ENCODE peak calls at places on chromosomes 1 and 21, in seven cellular contexts. V is sigmoid colon; T is vagina; S is CD4-positive, CD25-positive, alpha-beta regulatory T cell; G is SJSA1; B is ascending aorta; M is colonic mucosa. Q is an unnamed sample.
A peak's percentile ranks its signal among the peaks of the same experiment; 100 is the strongest.

GRCh38 chr1:203368624-203369451 is 17.9 kb upstream of the FMOD start:
- DNase-seq in G (no peak), B (no peak), T (peak; percentile 98), S (no peak), V (peak; percentile 94), M (peak; percentile 52), Q (peak; percentile 10)

GRCh38 chr1:186499571-186499970 is 38.7 kb upstream of the PDC start:
- DNase-seq in G (no peak), T (no peak), S (no peak), B (no peak), V (no peak), M (no peak), Q (no peak)

GRCh38 chr1:214295934-214296333 is 15.0 kb downstream of the SMYD2 start:
- DNase-seq in G (no peak), V (no peak), M (no peak), B (no peak), S (no peak), T (no peak), Q (no peak)

GRCh38 chr1:21503706-21504377 is 5.4 kb upstream of the ALPL start:
- DNase-seq in G (no peak), B (no peak), V (no peak), M (no peak), T (no peak), S (no peak), Q (no peak)

GRCh38 chr1:168907781-168908180 is 178.8 kb upstream of the DPT start:
- DNase-seq in G (no peak), V (no peak), B (no peak), S (no peak), T (no peak), M (no peak), Q (no peak)

GRCh38 chr1:189429610-189430009 is 1048.1 kb downstream of the BRINP3 start:
- DNase-seq in M (no peak), V (no peak), G (no peak), S (peak; percentile 7), B (no peak), T (no peak), Q (peak; percentile 18)

GRCh38 chr1:209742409-209743144 is 13.3 kb upstream of the TRAF3IP3 start:
- DNase-seq in T (no peak), S (no peak), M (no peak), V (no peak), G (no peak), B (no peak), Q (peak; percentile 29)

GRCh38 chr1:180881806-180882509 is 30.7 kb upstream of the KIAA1614 start:
- DNase-seq in M (no peak), T (no peak), S (peak; percentile 45), G (peak; percentile 57), V (no peak), B (no peak), Q (peak; percentile 29)

GRCh38 chr21:27423906-27424595 is 457.2 kb upstream of the ADAMTS5 start:
- DNase-seq in V (no peak), M (no peak), B (no peak), G (no peak), T (no peak), S (no peak), Q (peak; percentile 49)

GRCh38 chr1:236018885-236019453 is 45.9 kb downstream of the NID1 start:
- DNase-seq in G (no peak), S (no peak), V (peak; percentile 98), M (peak; percentile 48), T (peak; percentile 100), B (no peak), Q (no peak)

GRCh38 chr1:108962681-108963051 is 618 bp downstream of the CLCC1 start:
- DNase-seq in B (no peak), V (peak; percentile 70), S (peak; percentile 65), G (no peak), M (peak; percentile 59), T (no peak), Q (peak; percentile 65)

GRCh38 chr1:27517907-27518718 is 28.1 kb upstream of the WASF2 start:
- DNase-seq in S (no peak), M (peak; percentile 93), G (no peak), V (no peak), T (no peak), B (no peak), Q (peak; percentile 96)

GRCh38 chr1:166167395-166167922 is 658 bp upstream of the FAM78B start:
- DNase-seq in M (no peak), V (no peak), T (no peak), B (no peak), G (no peak), S (no peak), Q (peak; percentile 40)

GRCh38 chr1:230140221-230141001 is 73.4 kb downstream of the GALNT2 start:
- DNase-seq in M (peak; percentile 44), T (no peak), B (no peak), G (peak; percentile 51), V (peak; percentile 80), S (no peak), Q (peak; percentile 54)

GRCh38 chr1:206734499-206735142 is 36.0 kb upstream of the IL19 start:
- DNase-seq in B (no peak), G (no peak), S (peak; percentile 77), M (peak; percentile 75), T (no peak), V (peak; percentile 75), Q (peak; percentile 48)

GRCh38 chr1:109398343-109399225 is 866 bp upstream of the SORT1 start:
- DNase-seq in B (no peak), V (no peak), G (no peak), M (peak; percentile 23), T (no peak), S (no peak), Q (no peak)

GRCh38 chr1:214550339-214551051 is 907 bp downstream of the PTPN14 start:
- DNase-seq in V (no peak), T (no peak), G (peak; percentile 45), M (no peak), B (no peak), S (no peak), Q (no peak)

GRCh38 chr1:160167580-160167979 is 16.2 kb downstream of the ATP1A4 start:
- DNase-seq in B (no peak), T (no peak), V (no peak), M (no peak), G (no peak), S (no peak), Q (no peak)

GRCh38 chr1:110538921-110539320 is 19.9 kb upstream of the KCNA10 start:
- DNase-seq in G (no peak), M (no peak), B (no peak), S (no peak), T (no peak), V (no peak), Q (no peak)

GRCh38 chr1:190479028-190479427 is 1.4 kb upstream of the BRINP3 start:
- DNase-seq in M (peak; percentile 58), G (no peak), B (no peak), S (no peak), T (no peak), V (no peak), Q (peak; percentile 63)

GRCh38 chr1:150115121-150115520 is 34.6 kb upstream of the PLEKHO1 start:
- DNase-seq in B (no peak), V (no peak), M (no peak), S (no peak), G (no peak), T (no peak), Q (no peak)

GRCh38 chr1:19921310-19921709 is 2.1 kb downstream of the PLA2G2E start:
- DNase-seq in S (no peak), G (no peak), V (no peak), T (no peak), M (peak; percentile 79), B (no peak), Q (peak; percentile 85)

GRCh38 chr1:56709269-56709880 is 64.3 kb downstream of the PRKAA2 start:
- DNase-seq in V (no peak), M (no peak), G (peak; percentile 50), T (no peak), S (peak; percentile 49), B (no peak), Q (peak; percentile 46)

GRCh38 chr1:237250055-237250454 is 208.1 kb downstream of the RYR2 start:
- DNase-seq in T (no peak), V (no peak), G (no peak), B (no peak), M (no peak), S (no peak), Q (no peak)

GRCh38 chr1:154682252-154682651 is 74.3 kb upstream of the ADAR start:
- DNase-seq in B (no peak), M (no peak), S (no peak), V (no peak), G (no peak), T (no peak), Q (no peak)

GRCh38 chr1:178768423-178768822 is 43.4 kb downstream of the RALGPS2 start:
- DNase-seq in V (no peak), G (no peak), T (no peak), S (peak; percentile 54), M (no peak), B (no peak), Q (peak; percentile 6)

GRCh38 chr1:228987736-228988506 is 252.6 kb downstream of the RHOU start:
- DNase-seq in V (no peak), M (no peak), B (no peak), S (no peak), G (no peak), T (peak; percentile 67), Q (no peak)

GRCh38 chr1:228989992-228990827 is 254.9 kb downstream of the RHOU start:
- DNase-seq in T (peak; percentile 88), M (peak; percentile 46), G (no peak), S (no peak), V (peak; percentile 93), B (peak; percentile 54), Q (peak; percentile 5)

GRCh38 chr1:228989676-228989991 is 254.4 kb downstream of the RHOU start:
- DNase-seq in G (no peak), M (no peak), V (no peak), S (no peak), T (no peak), B (no peak), Q (no peak)

GRCh38 chr1:228989176-228989575 is 253.9 kb downstream of the RHOU start:
- DNase-seq in B (no peak), T (peak; percentile 80), G (no peak), V (no peak), M (no peak), S (no peak), Q (no peak)

GRCh38 chr1:228988655-228989054 is 253.4 kb downstream of the RHOU start:
- DNase-seq in B (no peak), S (no peak), M (no peak), T (peak; percentile 83), V (no peak), G (peak; percentile 32), Q (no peak)
- H3K4me1 ChIP-seq in B (peaks cover 15% of the 10 kb centered on the region), S (no peaks in the 10 kb centered on the region), M (no peaks in the 10 kb centered on the region), T (peaks cover 15% of the 10 kb centered on the region), V (peaks cover 42% of the 10 kb centered on the region), G (no peaks in the 10 kb centered on the region), Q (no peaks in the 10 kb centered on the region)

GRCh38 chr1:220770245-220770913 is 16.3 kb upstream of the MTARC1 start:
- DNase-seq in M (no peak), G (no peak), V (no peak), S (no peak), B (no peak), T (peak; percentile 65), Q (no peak)
- H3K27ac ChIP-seq in M (no peak overlapping the region), G (no peak overlapping the region), V (no peak overlapping the region), S (no peak overlapping the region), B (no peak overlapping the region), T (no peak overlapping the region), Q (no peak overlapping the region)

GRCh38 chr1:234718509-234719453 is 108.8 kb upstream of the IRF2BP2 start:
- DNase-seq in M (no peak), G (no peak), V (peak; percentile 32), S (no peak), B (no peak), T (no peak), Q (no peak)
- H3K4me1 ChIP-seq in M (peaks cover 36% of the 10 kb centered on the region), G (peaks cover 34% of the 10 kb centered on the region), V (peaks cover 81% of the 10 kb centered on the region), S (peaks cover 8% of the 10 kb centered on the region), B (peaks cover 75% of the 10 kb centered on the region), T (peaks cover 63% of the 10 kb centered on the region), Q (peaks cover 13% of the 10 kb centered on the region)

GRCh38 chr1:41673806-41674205 is 189.3 kb upstream of the EDN2 start:
- DNase-seq in S (peak; percentile 82), T (no peak), V (no peak), G (no peak), B (no peak), M (no peak), Q (no peak)
- H3K27ac ChIP-seq in S (peak overlapping the region; percentile 71), T (no peak overlapping the region), V (no peak overlapping the region), G (no peak overlapping the region), B (no peak overlapping the region), M (no peak overlapping the region), Q (no peak overlapping the region)

Q was measured in small intestine.